ENCODE peak calls at places on chromosome 18, in four cellular contexts. Z is brain microvascular endothelial cell, M is bronchial epithelial cell, C is transverse colon. D is an unnamed sample.

GRCh38 chr18:33560686-33561370 is 17.2 kb upstream of the ASXL3 start:
- DNase-seq in C (no peak), Z (peak; percentile 70), M (peak; percentile 82), D (no peak)

GRCh38 chr18:43195421-43195820 is 79.9 kb upstream of the RIT2 start:
- DNase-seq in Z (no peak), C (no peak), M (no peak), D (no peak)

GRCh38 chr18:50806208-50806616 is 13.6 kb downstream of the MRO start:
- DNase-seq in Z (no peak), C (peak; percentile 28), M (no peak), D (no peak)

GRCh38 chr18:45161850-45162249 is 453.4 kb upstream of the SLC14A2 start:
- DNase-seq in Z (no peak), C (no peak), M (no peak), D (no peak)

GRCh38 chr18:35334821-35335220 is 9.4 kb downstream of the ZNF24 start:
- DNase-seq in M (peak; percentile 69), C (no peak), Z (peak; percentile 2), D (no peak)

GRCh38 chr18:57149031-57149430 is 2.1 kb downstream of the BOD1L2 start:
- DNase-seq in Z (no peak), C (no peak), M (no peak), D (no peak)

GRCh38 chr18:13377496-13377895 is 158.9 kb downstream of the LDLRAD4 start:
- DNase-seq in M (no peak), C (no peak), Z (peak; percentile 4), D (no peak)

GRCh38 chr18:74596959-74597661 is 560 bp upstream of the ZNF407 start:
- DNase-seq in C (peak; percentile 76), M (peak; percentile 7), Z (peak; percentile 42), D (no peak)

GRCh38 chr18:24421831-24422230 is 4.6 kb upstream of the IMPACT start:
- DNase-seq in Z (no peak), M (no peak), C (no peak), D (no peak)

GRCh38 chr18:58102875-58103274 is 58.8 kb downstream of the NEDD4L start:
- DNase-seq in M (no peak), Z (no peak), C (no peak), D (no peak)

GRCh38 chr18:58392336-58393000 is 236.4 kb downstream of the ALPK2 start:
- DNase-seq in M (no peak), C (no peak), Z (peak; percentile 19), D (no peak)

GRCh38 chr18:45566025-45566740 is 49.1 kb upstream of the SLC14A2 start:
- DNase-seq in Z (peak; percentile 82), M (peak; percentile 96), C (no peak), D (no peak)

GRCh38 chr18:50401888-50402287 is 27.0 kb downstream of the SKA1 start:
- DNase-seq in M (peak; percentile 45), Z (no peak), C (peak; percentile 64), D (peak; percentile 4)

GRCh38 chr18:62183578-62184195 is 3.2 kb downstream of the PIGN start:
- DNase-seq in Z (peak; percentile 43), M (peak; percentile 73), C (no peak), D (peak; percentile 60)

GRCh38 chr18:59737776-59738295 is 40.6 kb upstream of the CCBE1 start:
- DNase-seq in Z (no peak), C (no peak), M (no peak), D (no peak)

GRCh38 chr18:13218376-13219011 is at the start of gene LDLRAD4:
- DNase-seq in C (peak; percentile 59), Z (no peak), M (no peak), D (peak; percentile 66)

GRCh38 chr18:35732134-35732533 is 150.6 kb downstream of the GALNT1 start:
- DNase-seq in Z (no peak), M (no peak), C (no peak), D (no peak)

GRCh38 chr18:70293166-70293565 is 4.3 kb downstream of the SOCS6 start:
- DNase-seq in Z (no peak), C (peak; percentile 51), M (no peak), D (no peak)

GRCh38 chr18:62505669-62506494 is 16.9 kb upstream of the ZCCHC2 start:
- DNase-seq in C (no peak), M (peak; percentile 29), Z (no peak), D (no peak)

GRCh38 chr18:56575819-56576663 is 62.4 kb downstream of the TXNL1 start:
- DNase-seq in C (no peak), Z (peak; percentile 53), M (peak; percentile 50), D (peak; percentile 16)

GRCh38 chr18:3262234-3263171 is 570 bp downstream of the MYL12B start:
- DNase-seq in C (no peak), M (no peak), Z (no peak), D (peak; percentile 43)

GRCh38 chr18:10008006-10008647 is 94.3 kb downstream of the VAPA start:
- DNase-seq in Z (no peak), M (no peak), C (no peak), D (no peak)

GRCh38 chr18:74579704-74580103 is 18.0 kb upstream of the ZNF407 start:
- DNase-seq in C (no peak), M (no peak), Z (no peak), D (no peak)

GRCh38 chr18:31241900-31242409 is 76.0 kb upstream of the DSG1 start:
- DNase-seq in M (peak; percentile 100), C (peak; percentile 68), Z (no peak), D (no peak)

GRCh38 chr18:61967242-61967891 is 74.6 kb upstream of the RNF152 start:
- DNase-seq in Z (no peak), C (no peak), M (no peak), D (no peak)

GRCh38 chr18:55452123-55452611 is 135.8 kb downstream of the TCF4 start:
- DNase-seq in M (peak; percentile 89), Z (no peak), C (no peak), D (no peak)

GRCh38 chr18:22871809-22872525 is 61.2 kb upstream of the RBBP8 start:
- DNase-seq in Z (peak; percentile 5), C (no peak), M (no peak), D (no peak)

GRCh38 chr18:22868831-22869230 is 64.3 kb upstream of the RBBP8 start:
- DNase-seq in Z (no peak), C (no peak), M (peak; percentile 82), D (no peak)

GRCh38 chr18:22872894-22873537 is 60.1 kb upstream of the RBBP8 start:
- DNase-seq in M (no peak), Z (no peak), C (no peak), D (no peak)
- H3K4me3 ChIP-seq in M (no peak overlapping the region), Z (no peak overlapping the region), C (no peak overlapping the region), D (no peak overlapping the region)

GRCh38 chr18:78979058-78979680 is 449 bp upstream of the SALL3 start:
- DNase-seq in Z (no peak), C (no peak), M (no peak), D (no peak)

GRCh38 chr18:78979682-78980278 is at the start of gene SALL3:
- DNase-seq in C (no peak), Z (no peak), M (no peak), D (no peak)

GRCh38 chr18:78980777-78981651 is 1.4 kb downstream of the SALL3 start:
- DNase-seq in C (no peak), M (no peak), Z (no peak), D (no peak)

GRCh38 chr18:78981652-78981955 is 2.0 kb downstream of the SALL3 start:
- DNase-seq in M (no peak), Z (no peak), C (no peak), D (no peak)

DNA sequence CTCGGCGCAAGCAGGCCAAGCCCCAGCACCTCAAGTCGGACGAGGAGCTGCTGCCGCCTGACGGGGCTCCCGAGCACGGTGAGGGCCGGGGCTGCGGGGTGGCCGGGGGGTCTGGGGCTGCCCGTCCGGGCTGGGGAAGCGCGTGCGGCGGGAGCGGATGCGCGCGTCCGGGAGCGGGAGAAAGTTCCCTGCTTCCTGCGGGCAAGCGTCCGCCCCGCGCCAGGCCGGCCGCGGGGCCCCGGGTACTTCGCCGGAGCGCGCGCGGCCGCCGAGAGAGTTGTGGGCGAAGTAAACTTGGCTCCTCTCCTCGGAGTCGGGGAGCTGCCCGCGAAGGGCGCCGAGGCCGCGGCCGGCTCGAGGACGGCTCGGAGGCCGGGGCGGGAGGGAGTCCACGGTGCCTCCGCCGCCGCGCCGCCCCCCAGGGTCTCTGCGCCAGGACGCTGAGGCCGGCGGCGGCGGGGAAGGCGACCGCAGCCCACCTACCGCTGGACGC is 707 bp downstream of the SALL3 start:
- DNase-seq in C (no peak), Z (no peak), M (no peak), D (no peak)
- H3K4me3 ChIP-seq in C (peak overlapping the region; percentile 15), Z (no peak overlapping the region), M (no peak overlapping the region), D (no peak overlapping the region)

GRCh38 chr18:26546170-26546874 is 2.0 kb downstream of the KCTD1 start:
- DNase-seq in Z (no peak), M (peak; percentile 54), C (no peak), D (no peak)

GRCh38 chr18:26545737-26546136 is 2.6 kb downstream of the KCTD1 start:
- DNase-seq in M (peak; percentile 31), C (no peak), Z (no peak), D (no peak)

GRCh38 chr18:26547302-26548143 is 830 bp downstream of the KCTD1 start:
- DNase-seq in Z (peak; percentile 65), M (peak; percentile 71), C (peak; percentile 60), D (peak; percentile 27)

GRCh38 chr18:26548144-26549102 is at the start of gene KCTD1:
- DNase-seq in Z (peak; percentile 86), C (peak; percentile 85), M (peak; percentile 69), D (peak; percentile 73)

DNA sequence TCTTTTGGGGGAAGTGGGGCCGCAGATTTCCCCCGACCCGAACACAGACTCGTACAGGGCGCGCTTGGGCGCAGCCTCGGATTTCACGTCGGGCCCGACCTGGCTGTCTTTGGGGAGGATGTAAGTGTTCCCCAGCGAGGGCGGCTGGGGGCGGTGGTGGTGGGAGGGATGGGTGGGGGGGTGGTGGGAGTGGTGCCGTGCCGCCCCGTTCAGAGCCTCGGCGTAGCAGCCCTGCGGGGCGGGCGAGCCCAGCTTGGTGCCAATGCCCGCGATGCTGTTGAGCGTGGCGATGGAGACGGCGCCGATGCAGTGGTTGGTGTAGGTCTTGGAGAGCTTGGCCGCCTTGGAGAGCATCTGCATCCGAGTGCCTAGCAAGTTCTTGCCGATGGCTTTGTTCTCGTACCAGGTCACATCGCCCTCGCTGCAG is 1.5 kb downstream of the KCTD1 start:
- DNase-seq in Z (no peak), C (no peak), M (no peak), D (no peak)
- H3K4me3 ChIP-seq in Z (peak overlapping the region; percentile 71), C (no peak overlapping the region), M (peak overlapping the region; percentile 67), D (no peak overlapping the region)

DNA sequence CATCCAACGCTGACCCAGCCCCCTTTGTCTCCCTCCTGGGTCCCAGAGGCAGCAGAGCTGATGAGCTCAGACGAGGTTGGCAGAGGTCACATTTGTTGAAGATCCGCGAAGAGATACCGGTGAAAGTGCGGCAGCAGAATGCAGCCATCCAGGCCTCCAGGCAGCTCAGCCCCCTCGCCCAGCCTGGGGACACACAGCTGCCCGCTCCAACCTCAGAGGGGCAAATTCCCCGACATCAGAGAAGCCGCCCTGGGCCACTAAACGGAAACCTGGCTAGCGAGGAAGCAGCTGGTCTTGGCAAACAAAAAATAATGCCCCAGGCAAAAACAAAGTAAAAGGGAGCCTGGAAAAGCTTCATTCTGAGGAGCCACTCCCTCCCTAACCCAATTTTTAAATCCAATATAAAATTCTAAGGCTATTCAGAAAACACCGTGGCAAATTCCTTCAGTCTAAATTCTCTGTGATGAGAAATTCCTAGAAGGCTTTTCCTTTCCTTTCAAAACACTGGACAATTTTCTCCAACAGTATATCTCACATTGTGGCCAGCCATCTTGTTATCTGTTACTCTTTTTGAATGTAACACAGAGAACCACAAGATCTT is 262.4 kb downstream of the SS18 start:
- DNase-seq in C (no peak), Z (peak; percentile 28), M (no peak), D (no peak)
- H3K4me3 ChIP-seq in C (no peak overlapping the region), Z (no peak overlapping the region), M (no peak overlapping the region), D (no peak overlapping the region)

GRCh38 chr18:11714244-11714918 is 25.3 kb downstream of the GNAL start:
- DNase-seq in M (no peak), C (no peak), Z (no peak), D (no peak)
- H3K4me3 ChIP-seq in M (no peak overlapping the region), C (no peak overlapping the region), Z (no peak overlapping the region), D (no peak overlapping the region)

D was measured in naive thymus-derived CD4-positive, alpha-beta T cell.